ENCODE peak calls at places on chromosome 12, in nine cellular contexts. F is fibroblast of lung, A is memory B cell, V is upper lobe of right lung, D is esophagus squamous epithelium, Q is SJSA1, E is caudate nucleus, N is OCI-LY7, L is H4. K is an unnamed sample.

GRCh38 chr12:69947922-69948321 is 122.9 kb downstream of the MYRFL start:
- DNase-seq in N (no peak), L (no peak), Q (no peak), E (no peak), D (no peak), A (no peak), V (no peak), F (no peak), K (no peak)

GRCh38 chr12:119802472-119802871 is 74.6 kb downstream of the CIT start:
- DNase-seq in A (no peak), V (no peak), N (no peak), E (peak), L (no peak), Q (no peak), F (peak), D (no peak), K (no peak)

GRCh38 chr12:9707864-9708808 is 24.8 kb downstream of the CLECL1 start:
- DNase-seq in N (peak), L (peak), F (peak), Q (peak), A (peak), E (no peak), V (no peak), D (no peak), K (peak)

GRCh38 chr12:55935742-55936151 is 4.8 kb downstream of the DGKA start:
- DNase-seq in A (no peak), F (no peak), V (peak), E (no peak), Q (no peak), L (no peak), D (no peak), N (no peak), K (peak)

GRCh38 chr12:6843118-6843902 is 2.6 kb downstream of the GNB3 start:
- DNase-seq in E (no peak), L (no peak), N (peak), Q (peak), V (no peak), A (no peak), F (no peak), D (no peak), K (no peak)

GRCh38 chr12:107477018-107477417 is 208.6 kb upstream of the PWP1 start:
- DNase-seq in N (no peak), D (no peak), F (no peak), V (no peak), L (no peak), E (no peak), A (no peak), Q (peak), K (no peak)

GRCh38 chr12:47797432-47797831 is 22.3 kb downstream of the HDAC7 start:
- DNase-seq in L (no peak), D (no peak), F (no peak), E (no peak), V (no peak), A (peak), N (peak), Q (no peak), K (no peak)

GRCh38 chr12:42590324-42590934 is 883 bp upstream of the PRICKLE1 start:
- DNase-seq in N (peak), D (no peak), L (no peak), Q (peak), V (no peak), A (peak), F (peak), E (no peak), K (peak)

GRCh38 chr12:79883216-79883615 is 51.7 kb downstream of the PPP1R12A start:
- DNase-seq in L (peak), Q (peak), F (no peak), A (no peak), E (no peak), N (no peak), D (no peak), V (no peak), K (no peak)

GRCh38 chr12:118830251-118830650 is 151.1 kb upstream of the SRRM4 start:
- DNase-seq in F (no peak), L (no peak), A (no peak), E (no peak), D (no peak), N (no peak), Q (no peak), V (no peak), K (no peak)

GRCh38 chr12:54032220-54032619 is 630 bp upstream of the HOXC5 start:
- DNase-seq in F (no peak), N (no peak), L (no peak), A (no peak), D (no peak), Q (no peak), V (no peak), E (no peak), K (no peak)